ENCODE peak calls at places on chromosome 22, in five cellular contexts. One of them, this sample, is unnamed.

GRCh38 chr22:27456696-27457503 is 344.7 kb downstream of the MN1 start:
- DNase-seq in activated effector memory CD4-positive, alpha-beta T cell treated with anti-CD3 and anti-CD28 coated beads, Interleukin-2, amount 50 U/mL, for 16 hours: no peak
- DNase-seq in CD8-positive, alpha-beta T cell: no peak
- DNase-seq in ELR: peak
- DNase-seq in activated T-cell treated with anti-CD3 and anti-CD28 coated beads, Interleukin-2, amount 50 U/mL, for 48 hours: no peak
- DNase-seq in this sample: no peak

GRCh38 chr22:46122511-46122971 is 27.8 kb upstream of the PPARA start:
- DNase-seq in ELR: peak
- DNase-seq in activated effector memory CD4-positive, alpha-beta T cell treated with anti-CD3 and anti-CD28 coated beads, Interleukin-2, amount 50 U/mL, for 16 hours: peak
- DNase-seq in activated T-cell treated with anti-CD3 and anti-CD28 coated beads, Interleukin-2, amount 50 U/mL, for 48 hours: peak
- DNase-seq in CD8-positive, alpha-beta T cell: peak
- DNase-seq in this sample: peak

GRCh38 chr22:50209893-50210292 is 9.1 kb downstream of the SELENOO start:
- DNase-seq in CD8-positive, alpha-beta T cell: peak
- DNase-seq in activated effector memory CD4-positive, alpha-beta T cell treated with anti-CD3 and anti-CD28 coated beads, Interleukin-2, amount 50 U/mL, for 16 hours: peak
- DNase-seq in ELR: peak
- DNase-seq in activated T-cell treated with anti-CD3 and anti-CD28 coated beads, Interleukin-2, amount 50 U/mL, for 48 hours: peak
- DNase-seq in this sample: peak

GRCh38 chr22:48579915-48580279 is 1247.8 kb downstream of the BRD1 start:
- DNase-seq in activated T-cell treated with anti-CD3 and anti-CD28 coated beads, Interleukin-2, amount 50 U/mL, for 48 hours: no peak
- DNase-seq in activated effector memory CD4-positive, alpha-beta T cell treated with anti-CD3 and anti-CD28 coated beads, Interleukin-2, amount 50 U/mL, for 16 hours: no peak
- DNase-seq in ELR: no peak
- DNase-seq in CD8-positive, alpha-beta T cell: no peak
- DNase-seq in this sample: no peak

GRCh38 chr22:39212721-39213376 is 31.9 kb downstream of the PDGFB start:
- DNase-seq in CD8-positive, alpha-beta T cell: no peak
- DNase-seq in activated T-cell treated with anti-CD3 and anti-CD28 coated beads, Interleukin-2, amount 50 U/mL, for 48 hours: no peak
- DNase-seq in ELR: peak
- DNase-seq in activated effector memory CD4-positive, alpha-beta T cell treated with anti-CD3 and anti-CD28 coated beads, Interleukin-2, amount 50 U/mL, for 16 hours: peak
- DNase-seq in this sample: no peak

GRCh38 chr22:39453765-39454378 is 2.9 kb upstream of the MGAT3 start:
- DNase-seq in CD8-positive, alpha-beta T cell: no peak
- DNase-seq in activated T-cell treated with anti-CD3 and anti-CD28 coated beads, Interleukin-2, amount 50 U/mL, for 48 hours: no peak
- DNase-seq in ELR: no peak
- DNase-seq in activated effector memory CD4-positive, alpha-beta T cell treated with anti-CD3 and anti-CD28 coated beads, Interleukin-2, amount 50 U/mL, for 16 hours: no peak
- DNase-seq in this sample: no peak

GRCh38 chr22:19783531-19784395 is 23.2 kb downstream of the TBX1 start:
- DNase-seq in activated effector memory CD4-positive, alpha-beta T cell treated with anti-CD3 and anti-CD28 coated beads, Interleukin-2, amount 50 U/mL, for 16 hours: no peak
- DNase-seq in ELR: no peak
- DNase-seq in CD8-positive, alpha-beta T cell: no peak
- DNase-seq in activated T-cell treated with anti-CD3 and anti-CD28 coated beads, Interleukin-2, amount 50 U/mL, for 48 hours: no peak
- DNase-seq in this sample: no peak

GRCh38 chr22:26586556-26587325 is 3.2 kb downstream of the TPST2 start:
- DNase-seq in ELR: no peak
- DNase-seq in CD8-positive, alpha-beta T cell: peak
- DNase-seq in activated effector memory CD4-positive, alpha-beta T cell treated with anti-CD3 and anti-CD28 coated beads, Interleukin-2, amount 50 U/mL, for 16 hours: no peak
- DNase-seq in activated T-cell treated with anti-CD3 and anti-CD28 coated beads, Interleukin-2, amount 50 U/mL, for 48 hours: peak
- DNase-seq in this sample: no peak

GRCh38 chr22:47236718-47237117 is 474.3 kb downstream of the TBC1D22A start:
- DNase-seq in activated effector memory CD4-positive, alpha-beta T cell treated with anti-CD3 and anti-CD28 coated beads, Interleukin-2, amount 50 U/mL, for 16 hours: no peak
- DNase-seq in CD8-positive, alpha-beta T cell: no peak
- DNase-seq in ELR: no peak
- DNase-seq in activated T-cell treated with anti-CD3 and anti-CD28 coated beads, Interleukin-2, amount 50 U/mL, for 48 hours: no peak
- DNase-seq in this sample: no peak

GRCh38 chr22:30425616-30426394 is at the start of gene MTFP1:
- DNase-seq in activated T-cell treated with anti-CD3 and anti-CD28 coated beads, Interleukin-2, amount 50 U/mL, for 48 hours: peak
- DNase-seq in ELR: peak
- DNase-seq in activated effector memory CD4-positive, alpha-beta T cell treated with anti-CD3 and anti-CD28 coated beads, Interleukin-2, amount 50 U/mL, for 16 hours: peak
- DNase-seq in CD8-positive, alpha-beta T cell: peak
- DNase-seq in this sample: peak

GRCh38 chr22:19974233-19974861 is 32.7 kb upstream of the TXNRD2 start:
- DNase-seq in CD8-positive, alpha-beta T cell: peak
- DNase-seq in ELR: peak
- DNase-seq in activated effector memory CD4-positive, alpha-beta T cell treated with anti-CD3 and anti-CD28 coated beads, Interleukin-2, amount 50 U/mL, for 16 hours: no peak
- DNase-seq in activated T-cell treated with anti-CD3 and anti-CD28 coated beads, Interleukin-2, amount 50 U/mL, for 48 hours: no peak
- DNase-seq in this sample: no peak

GRCh38 chr22:43013355-43014061 is 1.4 kb downstream of the PACSIN2 start:
- DNase-seq in ELR: peak
- DNase-seq in CD8-positive, alpha-beta T cell: no peak
- DNase-seq in activated T-cell treated with anti-CD3 and anti-CD28 coated beads, Interleukin-2, amount 50 U/mL, for 48 hours: no peak
- DNase-seq in activated effector memory CD4-positive, alpha-beta T cell treated with anti-CD3 and anti-CD28 coated beads, Interleukin-2, amount 50 U/mL, for 16 hours: peak
- DNase-seq in this sample: no peak

GRCh38 chr22:46193898-46194310 is 43.6 kb downstream of the PPARA start:
- DNase-seq in activated effector memory CD4-positive, alpha-beta T cell treated with anti-CD3 and anti-CD28 coated beads, Interleukin-2, amount 50 U/mL, for 16 hours: no peak
- DNase-seq in activated T-cell treated with anti-CD3 and anti-CD28 coated beads, Interleukin-2, amount 50 U/mL, for 48 hours: no peak
- DNase-seq in ELR: no peak
- DNase-seq in CD8-positive, alpha-beta T cell: no peak
- DNase-seq in this sample: no peak

GRCh38 chr22:46561435-46561905 is 24.1 kb upstream of the CELSR1 start:
- DNase-seq in activated effector memory CD4-positive, alpha-beta T cell treated with anti-CD3 and anti-CD28 coated beads, Interleukin-2, amount 50 U/mL, for 16 hours: no peak
- DNase-seq in activated T-cell treated with anti-CD3 and anti-CD28 coated beads, Interleukin-2, amount 50 U/mL, for 48 hours: peak
- DNase-seq in ELR: peak
- DNase-seq in CD8-positive, alpha-beta T cell: no peak
- DNase-seq in this sample: no peak

GRCh38 chr22:47090591-47091240 is 328.3 kb downstream of the TBC1D22A start:
- DNase-seq in CD8-positive, alpha-beta T cell: peak
- DNase-seq in activated T-cell treated with anti-CD3 and anti-CD28 coated beads, Interleukin-2, amount 50 U/mL, for 48 hours: no peak
- DNase-seq in activated effector memory CD4-positive, alpha-beta T cell treated with anti-CD3 and anti-CD28 coated beads, Interleukin-2, amount 50 U/mL, for 16 hours: peak
- DNase-seq in ELR: peak
- DNase-seq in this sample: peak

GRCh38 chr22:49966716-49967332 is 6.3 kb downstream of the PIM3 start:
- DNase-seq in activated T-cell treated with anti-CD3 and anti-CD28 coated beads, Interleukin-2, amount 50 U/mL, for 48 hours: peak
- DNase-seq in activated effector memory CD4-positive, alpha-beta T cell treated with anti-CD3 and anti-CD28 coated beads, Interleukin-2, amount 50 U/mL, for 16 hours: peak
- DNase-seq in ELR: no peak
- DNase-seq in CD8-positive, alpha-beta T cell: peak
- DNase-seq in this sample: no peak

GRCh38 chr22:19201858-19202798 is 23.6 kb upstream of the SLC25A1 start:
- DNase-seq in ELR: no peak
- DNase-seq in activated T-cell treated with anti-CD3 and anti-CD28 coated beads, Interleukin-2, amount 50 U/mL, for 48 hours: no peak
- DNase-seq in activated effector memory CD4-positive, alpha-beta T cell treated with anti-CD3 and anti-CD28 coated beads, Interleukin-2, amount 50 U/mL, for 16 hours: no peak
- DNase-seq in CD8-positive, alpha-beta T cell: no peak
- DNase-seq in this sample: no peak

GRCh38 chr22:45997077-45997774 is 20.3 kb upstream of the WNT7B start:
- DNase-seq in ELR: peak
- DNase-seq in activated T-cell treated with anti-CD3 and anti-CD28 coated beads, Interleukin-2, amount 50 U/mL, for 48 hours: no peak
- DNase-seq in activated effector memory CD4-positive, alpha-beta T cell treated with anti-CD3 and anti-CD28 coated beads, Interleukin-2, amount 50 U/mL, for 16 hours: no peak
- DNase-seq in CD8-positive, alpha-beta T cell: peak
- DNase-seq in this sample: no peak

GRCh38 chr22:49574861-49575702 is 252.6 kb downstream of the BRD1 start:
- DNase-seq in CD8-positive, alpha-beta T cell: no peak
- DNase-seq in activated T-cell treated with anti-CD3 and anti-CD28 coated beads, Interleukin-2, amount 50 U/mL, for 48 hours: no peak
- DNase-seq in ELR: no peak
- DNase-seq in activated effector memory CD4-positive, alpha-beta T cell treated with anti-CD3 and anti-CD28 coated beads, Interleukin-2, amount 50 U/mL, for 16 hours: peak
- DNase-seq in this sample: no peak

GRCh38 chr22:21803859-21804258 is 63.6 kb downstream of the MAPK1 start:
- DNase-seq in activated effector memory CD4-positive, alpha-beta T cell treated with anti-CD3 and anti-CD28 coated beads, Interleukin-2, amount 50 U/mL, for 16 hours: no peak
- DNase-seq in CD8-positive, alpha-beta T cell: no peak
- DNase-seq in ELR: no peak
- DNase-seq in activated T-cell treated with anti-CD3 and anti-CD28 coated beads, Interleukin-2, amount 50 U/mL, for 48 hours: no peak
- DNase-seq in this sample: no peak

GRCh38 chr22:49768077-49768476 is 59.6 kb downstream of the BRD1 start:
- DNase-seq in ELR: no peak
- DNase-seq in activated T-cell treated with anti-CD3 and anti-CD28 coated beads, Interleukin-2, amount 50 U/mL, for 48 hours: no peak
- DNase-seq in CD8-positive, alpha-beta T cell: no peak
- DNase-seq in activated effector memory CD4-positive, alpha-beta T cell treated with anti-CD3 and anti-CD28 coated beads, Interleukin-2, amount 50 U/mL, for 16 hours: peak
- DNase-seq in this sample: no peak

GRCh38 chr22:49966041-49966715 is 5.6 kb downstream of the PIM3 start:
- DNase-seq in activated effector memory CD4-positive, alpha-beta T cell treated with anti-CD3 and anti-CD28 coated beads, Interleukin-2, amount 50 U/mL, for 16 hours: peak
- DNase-seq in CD8-positive, alpha-beta T cell: peak
- DNase-seq in activated T-cell treated with anti-CD3 and anti-CD28 coated beads, Interleukin-2, amount 50 U/mL, for 48 hours: no peak
- DNase-seq in ELR: no peak
- DNase-seq in this sample: no peak

GRCh38 chr22:49426098-49426497 is 401.6 kb downstream of the BRD1 start:
- DNase-seq in ELR: no peak
- DNase-seq in activated effector memory CD4-positive, alpha-beta T cell treated with anti-CD3 and anti-CD28 coated beads, Interleukin-2, amount 50 U/mL, for 16 hours: peak
- DNase-seq in activated T-cell treated with anti-CD3 and anti-CD28 coated beads, Interleukin-2, amount 50 U/mL, for 48 hours: no peak
- DNase-seq in CD8-positive, alpha-beta T cell: no peak
- DNase-seq in this sample: no peak

GRCh38 chr22:38148252-38148651 is 33.4 kb downstream of the PLA2G6 start:
- DNase-seq in ELR: peak
- DNase-seq in CD8-positive, alpha-beta T cell: no peak
- DNase-seq in activated T-cell treated with anti-CD3 and anti-CD28 coated beads, Interleukin-2, amount 50 U/mL, for 48 hours: no peak
- DNase-seq in activated effector memory CD4-positive, alpha-beta T cell treated with anti-CD3 and anti-CD28 coated beads, Interleukin-2, amount 50 U/mL, for 16 hours: no peak
- DNase-seq in this sample: no peak

GRCh38 chr22:27474711-27475547 is 326.6 kb downstream of the MN1 start:
- DNase-seq in CD8-positive, alpha-beta T cell: no peak
- DNase-seq in activated T-cell treated with anti-CD3 and anti-CD28 coated beads, Interleukin-2, amount 50 U/mL, for 48 hours: no peak
- DNase-seq in ELR: peak
- DNase-seq in activated effector memory CD4-positive, alpha-beta T cell treated with anti-CD3 and anti-CD28 coated beads, Interleukin-2, amount 50 U/mL, for 16 hours: no peak
- DNase-seq in this sample: no peak

GRCh38 chr22:20245577-20246367 is 22.3 kb downstream of the RTN4R start:
- DNase-seq in activated T-cell treated with anti-CD3 and anti-CD28 coated beads, Interleukin-2, amount 50 U/mL, for 48 hours: no peak
- DNase-seq in activated effector memory CD4-positive, alpha-beta T cell treated with anti-CD3 and anti-CD28 coated beads, Interleukin-2, amount 50 U/mL, for 16 hours: no peak
- DNase-seq in CD8-positive, alpha-beta T cell: no peak
- DNase-seq in ELR: no peak
- DNase-seq in this sample: no peak

GRCh38 chr22:42645938-42646568 is 3.1 kb downstream of the CYB5R3 start:
- DNase-seq in CD8-positive, alpha-beta T cell: no peak
- DNase-seq in activated T-cell treated with anti-CD3 and anti-CD28 coated beads, Interleukin-2, amount 50 U/mL, for 48 hours: no peak
- DNase-seq in activated effector memory CD4-positive, alpha-beta T cell treated with anti-CD3 and anti-CD28 coated beads, Interleukin-2, amount 50 U/mL, for 16 hours: no peak
- DNase-seq in ELR: no peak
- DNase-seq in this sample: no peak

GRCh38 chr22:37306494-37306829 is 24.2 kb downstream of the CYTH4 start:
- DNase-seq in ELR: no peak
- DNase-seq in activated effector memory CD4-positive, alpha-beta T cell treated with anti-CD3 and anti-CD28 coated beads, Interleukin-2, amount 50 U/mL, for 16 hours: no peak
- DNase-seq in activated T-cell treated with anti-CD3 and anti-CD28 coated beads, Interleukin-2, amount 50 U/mL, for 48 hours: no peak
- DNase-seq in CD8-positive, alpha-beta T cell: no peak
- DNase-seq in this sample: no peak

GRCh38 chr22:49116021-49116420 is 711.7 kb downstream of the BRD1 start:
- DNase-seq in activated T-cell treated with anti-CD3 and anti-CD28 coated beads, Interleukin-2, amount 50 U/mL, for 48 hours: no peak
- DNase-seq in CD8-positive, alpha-beta T cell: no peak
- DNase-seq in activated effector memory CD4-positive, alpha-beta T cell treated with anti-CD3 and anti-CD28 coated beads, Interleukin-2, amount 50 U/mL, for 16 hours: no peak
- DNase-seq in ELR: no peak
- DNase-seq in this sample: no peak

GRCh38 chr22:38964989-38965388 is 7.6 kb downstream of the APOBEC3A start:
- DNase-seq in CD8-positive, alpha-beta T cell: no peak
- DNase-seq in activated T-cell treated with anti-CD3 and anti-CD28 coated beads, Interleukin-2, amount 50 U/mL, for 48 hours: no peak
- DNase-seq in ELR: no peak
- DNase-seq in activated effector memory CD4-positive, alpha-beta T cell treated with anti-CD3 and anti-CD28 coated beads, Interleukin-2, amount 50 U/mL, for 16 hours: no peak
- DNase-seq in this sample: no peak

GRCh38 chr22:16965083-16965482 is 42.9 kb downstream of the GAB4 start:
- DNase-seq in activated T-cell treated with anti-CD3 and anti-CD28 coated beads, Interleukin-2, amount 50 U/mL, for 48 hours: no peak
- DNase-seq in activated effector memory CD4-positive, alpha-beta T cell treated with anti-CD3 and anti-CD28 coated beads, Interleukin-2, amount 50 U/mL, for 16 hours: peak
- DNase-seq in CD8-positive, alpha-beta T cell: no peak
- DNase-seq in ELR: no peak
- DNase-seq in this sample: no peak

This sample was measured in T-helper 22 cell.